ENCODE peak calls at places on chromosomes 12 and 14, in four cellular contexts. T is stimulated activated naive CD8-positive, alpha-beta T cell treated with anti-CD3 and anti-CD28 coated beads, Interleukin-15, Interleukin-2, amounts not matched to agents 100 U/mL and 50 U/mL, for 24 hours; K is endothelial cell; B is NCI-H2081. F is an unnamed sample.

GRCh38 chr14:101405171-101405883 is 156.0 kb upstream of the DIO3 start:
- DNase-seq in T (no peak), K (no peak), B (no peak), F (no peak)

GRCh38 chr14:95252219-95252618 is 67.5 kb downstream of the CLMN start:
- DNase-seq in T (no peak), K (no peak), B (no peak), F (no peak)

GRCh38 chr14:73263606-73264005 is 26.3 kb downstream of the PAPLN start:
- DNase-seq in T (no peak), K (no peak), B (no peak), F (no peak)

GRCh38 chr12:109047081-109047805 is 5.1 kb upstream of the USP30 start:
- DNase-seq in T (no peak), K (no peak), B (no peak), F (peak; percentile 12)

GRCh38 chr14:70203686-70204085 is 14.9 kb upstream of the SLC8A3 start:
- DNase-seq in T (no peak), K (no peak), B (no peak), F (no peak)

GRCh38 chr14:66234411-66234810 is 251.8 kb upstream of the CCDC196 start:
- DNase-seq in T (no peak), K (no peak), B (peak; percentile 17), F (no peak)

GRCh38 chr14:74946659-74947281 is 8.6 kb downstream of the PGF start:
- DNase-seq in T (no peak), K (no peak), B (no peak), F (no peak)

GRCh38 chr12:7162691-7163114 is 26.8 kb upstream of the PEX5 start:
- DNase-seq in T (peak; percentile 28), K (peak; percentile 25), B (peak; percentile 88), F (peak; percentile 46)